ENCODE peak calls at places on chromosome 14, in four cellular contexts. E, U, D and M are unnamed samples.

GRCh38 chr14:94145902-94146527 is 16.6 kb upstream of the IFI27L2 start:
- ATAC-seq in D (no peak), E (no peak), U (no peak), M (no peak)

GRCh38 chr14:76708028-76708427 is 53.2 kb upstream of the VASH1 start:
- ATAC-seq in U (no peak), E (no peak), D (no peak), M (no peak)

GRCh38 chr14:41482861-41483260 is 123.8 kb upstream of the LRFN5 start:
- ATAC-seq in D (no peak), E (no peak), U (no peak), M (no peak)

GRCh38 chr14:95382747-95383146 is 63.0 kb upstream of the CLMN start:
- ATAC-seq in E (no peak), U (no peak), D (no peak), M (no peak)

GRCh38 chr14:41891624-41892023 is 284.9 kb downstream of the LRFN5 start:
- ATAC-seq in D (no peak), U (no peak), E (no peak), M (no peak)

GRCh38 chr14:24403294-24404013 is 4.7 kb downstream of the NYNRIN start:
- ATAC-seq in D (no peak), U (peak), E (no peak), M (no peak)

GRCh38 chr14:61388976-61389576 is 67.7 kb downstream of the PRKCH start:
- ATAC-seq in U (no peak), E (no peak), D (peak), M (no peak)

GRCh38 chr14:99250636-99251208 is 21.3 kb downstream of the BCL11B start:
- ATAC-seq in D (peak), U (no peak), E (no peak), M (no peak)

GRCh38 chr14:38867561-38868150 is 235.4 kb downstream of the SEC23A start:
- ATAC-seq in E (peak), U (peak), D (peak), M (peak)

GRCh38 chr14:33052899-33053400 is 114.3 kb downstream of the NPAS3 start:
- ATAC-seq in D (no peak), U (no peak), E (no peak), M (no peak)